ENCODE peak calls at places on chromosomes 11 and 22, in four cellular contexts. M is CD8-positive, alpha-beta T cell; A is Peyer's patch; X is HCT116. O is an unnamed sample.

GRCh38 chr11:117072517-117073218 is 25.6 kb downstream of the SIK3 start:
- DNase-seq in M (no peak), A (no peak), X (peak; percentile 91), O (no peak)

GRCh38 chr11:46075168-46075567 is 46.1 kb downstream of the PHF21A start:
- DNase-seq in M (no peak), A (no peak), X (no peak), O (no peak)

GRCh38 chr11:102341844-102342318 is 5.1 kb upstream of the BIRC2 start:
- DNase-seq in M (peak; percentile 63), A (peak; percentile 78), X (peak; percentile 89), O (peak; percentile 89)

GRCh38 chr11:86574493-86575207 is 97.8 kb downstream of the ME3 start:
- DNase-seq in M (no peak), A (no peak), X (no peak), O (no peak)

GRCh38 chr11:122593473-122594420 is 61.8 kb upstream of the UBASH3B start:
- DNase-seq in M (no peak), A (no peak), X (no peak), O (no peak)

GRCh38 chr11:123351375-123351774 is 78.7 kb upstream of the GRAMD1B start:
- DNase-seq in M (no peak), A (no peak), X (no peak), O (no peak)

GRCh38 chr11:4882543-4882942 is 843 bp downstream of the OR51T1 start:
- DNase-seq in M (no peak), A (no peak), X (no peak), O (no peak)

GRCh38 chr11:130711193-130711592 is 205.1 kb downstream of the SNX19 start:
- DNase-seq in M (no peak), A (no peak), X (no peak), O (no peak)

GRCh38 chr11:128572965-128573364 is 14.4 kb downstream of the ETS1 start:
- DNase-seq in M (no peak), A (no peak), X (no peak), O (no peak)

GRCh38 chr22:41354979-41355378 is 26.8 kb upstream of the TEF start:
- DNase-seq in M (no peak), A (no peak), X (no peak), O (no peak)
- H3K4me3 ChIP-seq in M (no peak overlapping the region), A (no peak overlapping the region), X (no peak overlapping the region), O (no peak overlapping the region)

GRCh38 chr11:78244080-78244479 is 55.4 kb downstream of the USP35 start:
- DNase-seq in M (no peak), A (no peak), X (no peak), O (no peak)
- H3K9me3 ChIP-seq in M (no peaks in the 10 kb centered on the region), A (no peaks in the 10 kb centered on the region), X (no peaks in the 10 kb centered on the region), O (no peaks in the 10 kb centered on the region)

GRCh38 chr11:11993814-11994213 is 14.6 kb downstream of the DKK3 start:
- DNase-seq in M (no peak), A (no peak), X (peak; percentile 53), O (no peak)
- H3K4me3 ChIP-seq in M (no peak overlapping the region), A (no peak overlapping the region), X (peak overlapping the region; percentile 31), O (no peak overlapping the region)

GRCh38 chr11:6584528-6584927 is 18.9 kb downstream of the RRP8 start:
- DNase-seq in M (no peak), A (no peak), X (no peak), O (no peak)
- H3K9me3 ChIP-seq in M (no peaks in the 10 kb centered on the region), A (no peaks in the 10 kb centered on the region), X (peaks cover 4% of the 10 kb centered on the region), O (no peaks in the 10 kb centered on the region)

GRCh38 chr11:120515186-120515723 is 3.7 kb downstream of the GRIK4 start:
- DNase-seq in M (no peak), A (no peak), X (no peak), O (no peak)
- H3K4me3 ChIP-seq in M (no peak overlapping the region), A (no peak overlapping the region), X (no peak overlapping the region), O (no peak overlapping the region)

GRCh38 chr22:47443836-47444745 is 681.6 kb downstream of the TBC1D22A start:
- DNase-seq in M (no peak), A (no peak), X (no peak), O (no peak)

GRCh38 chr22:47446331-47446730 is 683.9 kb downstream of the TBC1D22A start:
- DNase-seq in M (no peak), A (no peak), X (no peak), O (no peak)

GRCh38 chr22:47445716-47446290 is 683.4 kb downstream of the TBC1D22A start:
- DNase-seq in M (no peak), A (no peak), X (no peak), O (no peak)

GRCh38 chr22:47444746-47445065 is 682.3 kb downstream of the TBC1D22A start:
- DNase-seq in M (no peak), A (no peak), X (no peak), O (no peak)

GRCh38 chr22:47445212-47445611 is 682.8 kb downstream of the TBC1D22A start:
- DNase-seq in M (no peak), A (no peak), X (no peak), O (no peak)
- H3K9me3 ChIP-seq in M (no peaks in the 10 kb centered on the region), A (peaks cover 2% of the 10 kb centered on the region), X (no peaks in the 10 kb centered on the region), O (peaks cover 40% of the 10 kb centered on the region)

DNA sequence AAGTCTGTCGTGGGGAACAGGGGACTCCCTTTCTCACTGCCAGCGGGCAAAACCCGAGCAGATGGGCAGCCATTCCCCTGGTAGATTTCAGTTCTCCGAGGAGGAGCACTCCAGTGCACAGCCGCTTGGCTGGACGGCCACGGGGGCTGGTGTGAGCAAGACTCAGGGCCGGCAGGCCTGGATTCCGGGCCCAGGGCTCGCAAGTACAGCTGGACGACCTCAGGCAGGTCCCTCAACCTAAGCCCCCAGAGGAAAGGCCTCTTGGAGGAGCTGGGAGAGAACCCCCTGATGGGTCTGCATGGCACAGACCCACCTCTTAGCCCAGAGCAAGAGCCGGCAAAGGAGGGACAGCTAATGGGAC is 31.3 kb upstream of the TCF20 start:
- DNase-seq in M (no peak), A (no peak), X (no peak), O (no peak)
- H3K4me3 ChIP-seq in M (no peak overlapping the region), A (no peak overlapping the region), X (no peak overlapping the region), O (no peak overlapping the region)

O was measured in iPS DF 6.9.